ENCODE peak calls at places on chromosomes 2 and 18, in five cellular contexts. C is HCT116, R is K562, X is HepG2, V is H1. Y is an unnamed sample.
A peak's percentile ranks its signal among the peaks of the same experiment; 100 is the strongest.

GRCh38 chr18:2223859-2224258 is 347.4 kb downstream of the METTL4 start:
- DNase-seq in C (peak; percentile 15), X (peak; percentile 11), R (no peak), V (peak; percentile 51), Y (no peak)

GRCh38 chr18:3118195-3119010 is 101.4 kb downstream of the MYOM1 start:
- DNase-seq in R (no peak), X (peak; percentile 32), V (no peak), C (no peak), Y (no peak)

GRCh38 chr2:112876971-112877361 is 34.0 kb upstream of the IL37 start:
- DNase-seq in V (no peak), R (no peak), C (no peak), X (no peak), Y (no peak)

GRCh38 chr2:157257312-157258252 is at the start of gene GALNT5:
- DNase-seq in X (no peak), V (peak; percentile 52), C (no peak), R (peak; percentile 47), Y (no peak)

GRCh38 chr2:197628043-197628500 is 47.3 kb downstream of the RFTN2 start:
- DNase-seq in R (no peak), X (no peak), C (no peak), V (no peak), Y (peak; percentile 79)

GRCh38 chr2:36486546-36487044 is 111.4 kb downstream of the FEZ2 start:
- DNase-seq in V (no peak), R (no peak), X (peak; percentile 79), C (no peak), Y (no peak)

GRCh38 chr2:165627463-165627862 is 158.0 kb downstream of the CSRNP3 start:
- DNase-seq in X (no peak), V (no peak), R (no peak), C (no peak), Y (no peak)

GRCh38 chr2:7950035-7950612 is 731.7 kb upstream of the ID2 start:
- DNase-seq in C (no peak), R (no peak), V (no peak), X (no peak), Y (no peak)

GRCh38 chr2:221444106-221444505 is 128.0 kb downstream of the EPHA4 start:
- DNase-seq in X (no peak), C (peak; percentile 12), V (no peak), R (no peak), Y (no peak)

GRCh38 chr2:138779451-138780440 is at the start of gene NXPH2:
- DNase-seq in R (no peak), V (peak; percentile 57), C (no peak), X (no peak), Y (no peak)

GRCh38 chr18:3453540-3454364 is 3.8 kb downstream of the TGIF1 start:
- DNase-seq in R (no peak), V (no peak), X (peak; percentile 96), C (no peak), Y (no peak)

GRCh38 chr2:62204998-62205496 is 9.1 kb downstream of the B3GNT2 start:
- DNase-seq in C (no peak), X (no peak), V (no peak), R (no peak), Y (no peak)

GRCh38 chr2:33304032-33304864 is 172.2 kb upstream of the RASGRP3 start:
- DNase-seq in V (no peak), R (no peak), X (no peak), C (peak; percentile 2), Y (no peak)

GRCh38 chr2:12032975-12033374 is 286.5 kb downstream of the LPIN1 start:
- DNase-seq in R (no peak), X (no peak), C (no peak), V (no peak), Y (no peak)

GRCh38 chr2:3268705-3269029 is 109.0 kb downstream of the EIPR1 start:
- DNase-seq in X (no peak), C (no peak), V (no peak), R (no peak), Y (no peak)

GRCh38 chr2:75622500-75622899 is 24.1 kb upstream of the MRPL19 start:
- DNase-seq in X (no peak), V (no peak), C (no peak), R (no peak), Y (no peak)

GRCh38 chr2:42492691-42493467 is 903 bp downstream of the KCNG3 start:
- DNase-seq in V (peak; percentile 78), R (no peak), C (no peak), X (no peak), Y (no peak)

GRCh38 chr2:71613953-71614925 is 160.9 kb downstream of the DYSF start:
- DNase-seq in R (peak; percentile 3), C (no peak), X (no peak), V (peak; percentile 33), Y (no peak)

DNA sequence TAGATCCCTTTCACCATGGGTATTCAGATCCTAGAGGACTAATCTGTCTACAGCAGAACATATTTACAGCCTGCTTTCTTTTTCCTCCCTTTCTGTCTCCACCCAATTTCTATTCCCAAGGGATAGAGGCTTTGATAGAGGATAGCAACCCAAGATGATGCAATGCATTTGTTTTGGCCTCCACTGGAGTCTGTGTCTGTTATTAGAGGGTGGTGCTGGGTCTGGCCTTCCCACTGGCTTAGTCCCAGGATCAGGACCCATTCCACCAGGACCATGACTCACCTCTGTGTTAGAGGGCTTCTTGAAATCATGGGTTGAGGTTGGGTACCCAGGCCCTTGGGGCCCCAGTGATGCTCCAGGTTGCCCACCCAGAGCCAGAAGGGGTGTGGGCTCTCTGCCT is 239.7 kb upstream of the TNP1 start:
- DNase-seq in C (no peak), R (no peak), V (no peak), X (no peak), Y (no peak)
- TF ChIP-seq RAD21 in C (no peak), R (no peak), V (no peak), X (no peak), Y (no peak)

GRCh38 chr2:25305809-25306208 is 35.9 kb downstream of the DNMT3A start:
- DNase-seq in R (no peak), V (no peak), C (no peak), X (no peak), Y (no peak)
- TF ChIP-seq SRF in R (no peak), V (no peak), C (no peak), X (no peak), Y (no peak)

DNA sequence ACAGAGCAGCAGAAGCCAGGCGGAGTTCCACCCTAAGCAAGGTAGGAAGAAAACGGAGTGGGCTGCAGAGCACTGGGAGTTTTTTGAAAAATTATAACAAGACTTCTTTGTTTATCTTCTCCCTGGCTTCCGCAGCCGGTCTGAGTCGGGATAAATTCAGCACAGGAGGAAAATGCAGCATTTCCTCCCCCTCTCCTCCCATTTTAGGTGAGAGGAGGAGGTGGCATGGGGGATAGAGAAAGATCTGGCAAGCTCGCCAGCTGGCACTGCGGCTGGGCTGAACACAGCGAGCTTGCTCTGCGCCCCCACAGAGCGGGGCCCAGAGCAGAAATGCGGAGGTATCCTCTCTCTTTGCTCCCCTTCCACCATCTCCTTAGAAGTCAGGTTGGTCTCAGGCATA is 17.7 kb upstream of the CHRNA1 start:
- DNase-seq in C (no peak), X (no peak), V (no peak), R (no peak), Y (no peak)
- H3K4me1 ChIP-seq in C (no peaks in the 10 kb centered on the region), X (no peaks in the 10 kb centered on the region), V (peaks cover 7% of the 10 kb centered on the region), R (no peaks in the 10 kb centered on the region), Y (peaks cover 10% of the 10 kb centered on the region)

GRCh38 chr2:143906850-143907249 is 613.1 kb downstream of the ZEB2 start:
- DNase-seq in X (no peak), V (no peak), R (no peak), C (no peak), Y (no peak)
- TF ChIP-seq RAD21 in X (no peak), V (peak; percentile 7), R (no peak), C (no peak), Y (no peak)

GRCh38 chr2:109439315-109439714 is 174.5 kb downstream of the SEPTIN10 start:
- DNase-seq in X (no peak), C (no peak), V (no peak), R (no peak), Y (no peak)

GRCh38 chr2:109438146-109438545 is 175.6 kb downstream of the SEPTIN10 start:
- DNase-seq in C (no peak), R (no peak), V (no peak), X (no peak), Y (no peak)

GRCh38 chr2:109437325-109438090 is 176.3 kb downstream of the SEPTIN10 start:
- DNase-seq in R (no peak), C (no peak), X (no peak), V (no peak), Y (no peak)

GRCh38 chr2:109439897-109440506 is 173.8 kb downstream of the SEPTIN10 start:
- DNase-seq in R (no peak), V (no peak), C (no peak), X (no peak), Y (no peak)

DNA sequence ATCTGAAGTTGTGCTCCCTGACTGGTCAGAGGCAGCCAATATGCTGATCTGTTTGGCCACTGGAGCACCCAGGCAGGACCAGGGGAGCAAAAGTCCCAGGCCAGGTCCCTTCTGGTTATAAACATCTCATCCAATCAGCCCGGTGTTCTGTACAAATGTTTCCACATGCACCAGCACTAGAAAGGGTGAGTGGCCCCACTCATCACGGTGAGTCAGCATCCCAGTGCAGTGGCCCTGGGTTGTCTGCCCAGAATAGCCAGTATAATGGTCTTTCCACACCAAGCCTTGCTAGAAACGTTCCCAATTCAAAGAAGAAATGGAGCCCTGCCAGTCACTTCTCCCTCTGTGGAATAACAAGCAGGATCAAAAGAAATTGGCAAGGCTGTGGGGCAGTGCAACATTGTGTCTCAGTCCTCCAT is 175.0 kb downstream of the SEPTIN10 start:
- DNase-seq in R (no peak), V (no peak), X (no peak), C (no peak), Y (no peak)
- TF ChIP-seq SRF in R (no peak), V (no peak), X (no peak), C (no peak), Y (no peak)

DNA sequence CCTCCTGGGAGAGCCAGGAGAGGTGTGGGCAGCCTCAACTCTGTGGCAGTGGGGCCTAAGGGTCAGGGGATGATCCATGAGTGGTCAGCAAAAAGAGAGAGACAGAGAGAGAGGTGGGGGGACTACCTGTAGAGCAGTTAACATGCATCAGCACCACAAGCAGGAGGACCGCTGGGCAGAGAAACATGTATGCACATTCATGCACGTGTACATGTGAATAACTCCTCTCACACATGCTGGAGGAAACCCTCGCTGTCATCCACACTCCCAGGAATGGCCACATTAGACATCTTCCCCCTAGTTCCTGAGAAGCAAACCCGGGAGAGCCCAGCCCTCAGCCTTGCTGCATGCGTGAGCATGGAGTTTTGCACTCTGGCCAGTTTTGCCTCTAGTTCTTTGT is 166.1 kb downstream of the SMAD7 start:
- DNase-seq in R (no peak), V (no peak), X (no peak), C (no peak), Y (peak; percentile 28)
- H3K4me1 ChIP-seq in R (peaks cover 18% of the 10 kb centered on the region), V (peaks cover 2% of the 10 kb centered on the region), X (peaks cover 31% of the 10 kb centered on the region), C (peaks cover 12% of the 10 kb centered on the region), Y (peaks cover 47% of the 10 kb centered on the region)

Y was measured in GM12878.